ENCODE peak calls at places on chromosomes 11 and 22, in five cellular contexts. K is Daoy, R is left cardiac atrium, A is fibroblast of the aortic adventitia, L is activated gamma-delta T cell treated with Interleukin-2 at 50 U/mL for 16 hours. D is an unnamed sample.

GRCh38 chr11:132103006-132103405 is 732.6 kb downstream of the NTM start:
- DNase-seq in K (no peak), R (no peak), A (no peak), L (no peak), D (no peak)

GRCh38 chr11:44167047-44167446 is 71.6 kb downstream of the EXT2 start:
- DNase-seq in K (no peak), R (no peak), A (peak), L (no peak), D (no peak)

GRCh38 chr11:108069947-108070346 is 51.4 kb upstream of the ACAT1 start:
- DNase-seq in K (peak), R (no peak), A (peak), L (no peak), D (no peak)

GRCh38 chr22:26563022-26563421 is 26.9 kb downstream of the TPST2 start:
- DNase-seq in K (no peak), R (no peak), A (no peak), L (no peak), D (no peak)

GRCh38 chr11:104700609-104701008 is 197.7 kb downstream of the CASP12 start:
- DNase-seq in K (no peak), R (no peak), A (peak), L (no peak), D (no peak)

GRCh38 chr11:103582351-103582909 is 454.0 kb upstream of the DDI1 start:
- DNase-seq in K (no peak), R (no peak), A (no peak), L (no peak), D (no peak)

GRCh38 chr11:41665633-41666032 is 206.2 kb upstream of the LRRC4C start:
- DNase-seq in K (no peak), R (no peak), A (no peak), L (no peak), D (no peak)

GRCh38 chr11:15839061-15839460 is 517.3 kb downstream of the SOX6 start:
- DNase-seq in K (no peak), R (no peak), A (no peak), L (no peak), D (no peak)

GRCh38 chr11:108965602-108966001 is 300.7 kb downstream of the DDX10 start:
- DNase-seq in K (peak), R (no peak), A (peak), L (no peak), D (no peak)

GRCh38 chr11:2796091-2796490 is 89.5 kb downstream of the CDKN1C start:
- DNase-seq in K (no peak), R (peak), A (no peak), L (peak), D (no peak)

GRCh38 chr11:111944651-111945051 is 7.5 kb downstream of the DIXDC1 start:
- DNase-seq in K (peak), R (no peak), A (peak), L (no peak), D (no peak)

GRCh38 chr11:12687740-12688139 is 13.5 kb downstream of the TEAD1 start:
- DNase-seq in K (no peak), R (no peak), A (no peak), L (no peak), D (no peak)

GRCh38 chr11:109795234-109795633 is 298.0 kb upstream of the ZC3H12C start:
- DNase-seq in K (no peak), R (no peak), A (peak), L (no peak), D (no peak)

GRCh38 chr11:40306938-40307548 is 1152.4 kb downstream of the LRRC4C start:
- DNase-seq in K (no peak), R (no peak), A (peak), L (no peak), D (no peak)

GRCh38 chr11:30113326-30113873 is 96.6 kb upstream of the KCNA4 start:
- DNase-seq in K (no peak), R (no peak), A (no peak), L (no peak), D (no peak)

GRCh38 chr22:26068571-26068970 is 100.7 kb upstream of the SEZ6L start:
- DNase-seq in K (peak), R (no peak), A (no peak), L (no peak), D (no peak)

GRCh38 chr11:61425367-61426131 is 4.2 kb downstream of the CPSF7 start:
- DNase-seq in K (no peak), R (no peak), A (no peak), L (no peak), D (no peak)

GRCh38 chr11:118364956-118365615 is 5.7 kb downstream of the UBE4A start:
- DNase-seq in K (no peak), R (no peak), A (no peak), L (no peak), D (no peak)

GRCh38 chr11:106603971-106604370 is 414.3 kb downstream of the GUCY1A2 start:
- DNase-seq in K (no peak), R (no peak), A (no peak), L (no peak), D (no peak)

GRCh38 chr11:123238297-123238696 is 43.2 kb upstream of the CLMP start:
- DNase-seq in K (peak), R (peak), A (peak), L (no peak), D (peak)

GRCh38 chr11:102622258-102622657 is 2.9 kb downstream of the MMP20 start:
- DNase-seq in K (no peak), R (no peak), A (no peak), L (no peak), D (no peak)

GRCh38 chr22:48574776-48575566 is 1252.7 kb downstream of the BRD1 start:
- DNase-seq in K (peak), R (peak), A (no peak), L (no peak), D (no peak)

GRCh38 chr22:45229181-45229580 is 11.5 kb downstream of the KIAA0930 start:
- DNase-seq in K (no peak), R (no peak), A (no peak), L (no peak), D (no peak)

GRCh38 chr11:18650859-18651557 is 16.9 kb upstream of the SPTY2D1 start:
- DNase-seq in K (peak), R (no peak), A (peak), L (peak), D (no peak)

GRCh38 chr22:39927544-39927943 is 26.7 kb downstream of the GRAP2 start:
- DNase-seq in K (no peak), R (no peak), A (no peak), L (no peak), D (no peak)

GRCh38 chr11:134643115-134643514 is 231.1 kb upstream of the B3GAT1 start:
- DNase-seq in K (no peak), R (no peak), A (no peak), L (no peak), D (no peak)

GRCh38 chr11:69238562-69239319 is 55.2 kb upstream of the MYEOV start:
- DNase-seq in K (no peak), R (no peak), A (no peak), L (no peak), D (peak)

GRCh38 chr11:88666364-88666763 is 328.8 kb upstream of the CTSC start:
- DNase-seq in K (no peak), R (no peak), A (no peak), L (no peak), D (no peak)

GRCh38 chr11:111730871-111731591 is 35.2 kb downstream of the PPP2R1B start:
- DNase-seq in K (no peak), R (peak), A (peak), L (no peak), D (peak)

GRCh38 chr22:31474743-31475142 is 14.9 kb downstream of the EIF4ENIF1 start:
- DNase-seq in K (no peak), R (no peak), A (peak), L (no peak), D (no peak)

GRCh38 chr11:62921573-62922188 is 518 bp upstream of the CHRM1 start:
- DNase-seq in K (peak), R (no peak), A (no peak), L (no peak), D (no peak)

GRCh38 chr11:66373261-66373660 is 1.7 kb upstream of the SLC29A2 start:
- DNase-seq in K (no peak), R (no peak), A (no peak), L (no peak), D (peak)

GRCh38 chr11:4026389-4026788 is 68.2 kb upstream of the RRM1 start:
- DNase-seq in K (no peak), R (no peak), A (no peak), L (no peak), D (no peak)

GRCh38 chr22:48955351-48956311 is 872.0 kb downstream of the BRD1 start:
- DNase-seq in K (peak), R (no peak), A (no peak), L (peak), D (peak)